ENCODE peak calls at places on chromosomes 5 and 9, in seven cellular contexts. W is ovary, E is pancreas, D is Peyer's patch, V is cardiac muscle cell, N is lower lobe of right lung, K is heart right ventricle. S is an unnamed sample.

GRCh38 chr5:96967400-96967799 is 31.5 kb downstream of the LNPEP start:
- DNase-seq in W (no peak), E (no peak), K (no peak), N (no peak), D (no peak), V (no peak), S (no peak)

GRCh38 chr5:128271859-128272446 is 188.4 kb downstream of the SLC12A2 start:
- DNase-seq in E (no peak), D (no peak), N (no peak), W (no peak), V (no peak), K (no peak), S (peak; percentile 23)

GRCh38 chr9:79073201-79073600 is 498.6 kb upstream of the TLE4 start:
- DNase-seq in N (no peak), D (no peak), W (no peak), K (no peak), E (no peak), V (no peak), S (no peak)

GRCh38 chr5:129046151-129046550 is 48.4 kb upstream of the ISOC1 start:
- DNase-seq in D (no peak), N (no peak), K (no peak), E (no peak), V (no peak), W (no peak), S (no peak)

GRCh38 chr5:75640395-75640794 is 29.1 kb downstream of the ANKDD1B start:
- DNase-seq in V (no peak), W (no peak), D (no peak), E (no peak), N (no peak), K (no peak), S (no peak)

GRCh38 chr5:116343961-116344360 is 230.7 kb downstream of the SEMA6A start:
- DNase-seq in E (no peak), W (no peak), N (no peak), K (peak; percentile 30), D (no peak), V (no peak), S (no peak)

GRCh38 chr5:7805379-7805778 is 45.6 kb downstream of the CFAP90 start:
- DNase-seq in D (no peak), E (no peak), N (no peak), K (no peak), V (no peak), W (no peak), S (no peak)

GRCh38 chr9:120852240-120853018 is 9.7 kb upstream of the PSMD5 start:
- DNase-seq in D (no peak), K (no peak), V (no peak), N (no peak), E (no peak), W (no peak), S (no peak)

GRCh38 chr9:129178983-129179382 is 922 bp upstream of the IER5L start:
- DNase-seq in E (no peak), V (peak; percentile 77), W (peak; percentile 45), N (no peak), K (no peak), D (no peak), S (no peak)

GRCh38 chr9:94949330-94949729 is 222.8 kb downstream of the AOPEP start:
- DNase-seq in K (no peak), W (no peak), N (no peak), E (no peak), V (no peak), D (no peak), S (no peak)

GRCh38 chr5:15450949-15451348 is 49.0 kb upstream of the FBXL7 start:
- DNase-seq in D (no peak), W (no peak), V (no peak), K (no peak), E (no peak), N (no peak), S (no peak)

GRCh38 chr5:15447209-15447608 is 52.8 kb upstream of the FBXL7 start:
- DNase-seq in E (no peak), N (no peak), V (no peak), D (no peak), K (no peak), W (no peak), S (no peak)

GRCh38 chr5:15452780-15453179 is 47.2 kb upstream of the FBXL7 start:
- DNase-seq in D (no peak), K (no peak), W (no peak), N (no peak), E (no peak), V (no peak), S (peak; percentile 97)

GRCh38 chr5:15452030-15452429 is 48.0 kb upstream of the FBXL7 start:
- DNase-seq in N (no peak), K (no peak), W (no peak), E (no peak), V (peak; percentile 3), D (no peak), S (peak; percentile 92)

GRCh38 chr5:15450473-15450872 is 49.5 kb upstream of the FBXL7 start:
- DNase-seq in V (no peak), K (no peak), D (no peak), E (no peak), N (no peak), W (no peak), S (no peak)
- H3K27me3 ChIP-seq in V (peaks cover 2% of the 10 kb centered on the region), K (no peaks in the 10 kb centered on the region), D (no peaks in the 10 kb centered on the region), E (no peaks in the 10 kb centered on the region), N (no peaks in the 10 kb centered on the region), W (no peaks in the 10 kb centered on the region), S (no peaks in the 10 kb centered on the region)

GRCh38 chr9:130346431-130346830 is 80.9 kb downstream of the HMCN2 start:
- DNase-seq in V (no peak), W (no peak), E (no peak), N (no peak), K (no peak), D (no peak), S (no peak)

GRCh38 chr9:130345993-130346385 is 80.4 kb downstream of the HMCN2 start:
- DNase-seq in V (no peak), D (no peak), N (no peak), K (no peak), E (no peak), W (no peak), S (no peak)

GRCh38 chr9:130344366-130344765 is 78.8 kb downstream of the HMCN2 start:
- DNase-seq in V (no peak), W (no peak), N (no peak), K (no peak), D (no peak), E (no peak), S (no peak)

GRCh38 chr9:130347036-130347435 is 81.5 kb downstream of the HMCN2 start:
- DNase-seq in K (no peak), W (no peak), V (no peak), N (no peak), E (no peak), D (no peak), S (no peak)

DNA sequence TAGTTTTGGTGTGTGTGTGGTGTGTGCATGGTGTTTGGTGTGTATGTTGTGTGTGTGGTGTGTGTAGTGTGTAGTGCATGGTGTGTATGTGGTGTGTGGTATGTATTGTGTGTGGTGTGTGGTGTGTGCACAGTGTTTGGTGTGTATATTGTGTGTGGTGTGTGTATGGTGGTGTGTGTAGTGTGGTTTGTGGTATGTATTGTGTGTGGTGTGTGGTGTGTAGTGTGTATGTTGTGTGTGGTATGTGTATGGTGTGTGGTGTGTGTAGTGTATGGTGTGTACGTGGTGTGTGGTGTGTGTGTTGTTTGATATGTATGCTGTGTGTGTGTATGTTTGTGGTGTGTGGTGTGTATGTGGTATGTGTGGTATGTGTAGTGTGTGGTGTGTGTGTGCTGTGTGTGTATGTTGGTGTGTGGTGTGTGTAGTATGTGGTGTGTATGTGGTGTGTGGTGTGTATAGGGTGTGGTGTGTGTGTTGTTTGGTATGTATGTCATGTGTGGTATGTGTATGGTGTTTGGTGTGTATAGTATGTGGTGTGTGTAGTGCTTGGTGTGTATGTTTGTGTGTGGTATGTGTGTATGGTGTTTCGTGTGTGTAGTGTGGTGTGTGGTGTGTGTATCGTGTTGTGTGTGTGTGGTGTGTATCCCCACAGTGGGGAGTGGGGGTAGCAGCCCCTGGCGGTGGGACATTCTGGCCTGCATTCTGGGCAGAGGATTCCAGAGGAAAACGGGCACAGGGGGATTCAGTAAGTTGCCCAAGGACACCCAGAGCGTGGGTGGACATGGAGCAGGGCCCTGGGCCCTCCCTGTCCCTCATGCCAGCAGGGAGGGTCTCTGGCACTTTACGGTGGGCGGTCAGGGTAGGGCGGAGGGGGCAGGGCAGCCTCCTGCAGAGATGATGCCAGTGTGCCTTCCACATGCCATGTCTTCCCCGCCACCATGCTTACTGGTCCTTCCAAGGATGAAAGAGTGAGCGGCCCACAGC is 79.7 kb downstream of the HMCN2 start:
- DNase-seq in E (no peak), D (no peak), N (no peak), V (no peak), W (no peak), K (no peak), S (no peak)
- H3K4me3 ChIP-seq in E (no peak overlapping the region), D (no peak overlapping the region), N (no peak overlapping the region), V (no peak overlapping the region), W (no peak overlapping the region), K (no peak overlapping the region), S (no peak overlapping the region)

DNA sequence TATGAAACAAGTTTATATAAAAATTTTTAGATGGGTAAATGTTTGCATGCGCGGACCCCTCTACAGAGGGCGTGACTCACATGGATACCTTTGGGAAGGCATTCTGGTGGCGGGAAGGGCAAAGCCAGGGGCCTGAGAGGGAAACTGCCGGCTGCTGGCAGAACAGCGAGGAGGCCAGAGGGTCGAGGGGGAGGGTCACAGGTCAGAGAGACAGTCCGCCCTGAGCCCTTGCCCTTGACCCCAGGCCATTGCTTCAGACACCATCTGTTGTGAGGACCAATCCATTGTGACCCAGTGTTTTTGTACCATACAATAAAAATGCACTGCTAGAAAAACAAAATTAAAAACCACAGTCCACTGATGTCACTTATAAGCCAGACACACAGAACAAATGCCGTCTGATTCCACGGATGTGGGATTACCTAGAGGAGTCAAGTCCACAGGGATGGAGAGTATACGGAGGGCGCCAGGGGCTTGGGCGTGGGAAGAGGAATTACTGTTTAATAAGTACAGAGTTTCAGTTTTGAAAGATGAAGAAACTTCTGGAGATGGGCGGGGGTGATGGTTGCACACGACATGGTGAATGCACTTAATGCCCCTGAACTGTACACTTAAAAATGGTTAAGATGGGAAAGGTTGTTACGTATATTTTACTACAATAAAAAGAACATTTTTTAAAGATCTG is 11.9 kb downstream of the BTNL9 start:
- DNase-seq in E (no peak), D (no peak), W (no peak), K (no peak), V (no peak), N (no peak), S (no peak)
- H3K27me3 ChIP-seq in E (peaks cover 4% of the 10 kb centered on the region), D (no peaks in the 10 kb centered on the region), W (no peaks in the 10 kb centered on the region), K (peaks cover 89% of the 10 kb centered on the region), V (peaks cover 69% of the 10 kb centered on the region), N (peaks cover 90% of the 10 kb centered on the region), S (peaks cover 64% of the 10 kb centered on the region)

GRCh38 chr5:141952030-141952429 is 6.0 kb downstream of the PCDH12 start:
- DNase-seq in W (no peak), V (no peak), E (no peak), K (no peak), N (no peak), D (no peak), S (no peak)

GRCh38 chr5:141951341-141951781 is 6.6 kb downstream of the PCDH12 start:
- DNase-seq in D (no peak), K (no peak), N (no peak), V (peak; percentile 52), W (no peak), E (no peak), S (no peak)

GRCh38 chr5:141950207-141951005 is 7.6 kb downstream of the PCDH12 start:
- DNase-seq in W (no peak), D (no peak), N (no peak), K (no peak), V (no peak), E (no peak), S (no peak)

GRCh38 chr5:141957367-141957993 is 522 bp downstream of the PCDH12 start:
- DNase-seq in D (no peak), V (no peak), E (no peak), W (no peak), K (no peak), N (no peak), S (no peak)

GRCh38 chr5:141954193-141954592 is 3.8 kb downstream of the PCDH12 start:
- DNase-seq in K (no peak), E (no peak), W (no peak), V (no peak), D (no peak), N (no peak), S (no peak)
- H3K4me3 ChIP-seq in K (peak overlapping the region; percentile 57), E (no peak overlapping the region), W (no peak overlapping the region), V (no peak overlapping the region), D (no peak overlapping the region), N (peak overlapping the region; percentile 48), S (no peak overlapping the region)